ENCODE peak calls at places on chromosomes 6 and 20, in six cellular contexts. Z, T, Y, R, E and V are unnamed samples.
A peak's percentile ranks its signal among the peaks of the same experiment; 100 is the strongest.

GRCh38 chr6:105484238-105485161 is 81.6 kb upstream of the PREP start:
- DNase-seq in Y (peak; percentile 52), E (peak; percentile 63), T (peak; percentile 84), Z (no peak), R (no peak), V (peak; percentile 53)

GRCh38 chr6:21198032-21198640 is 395.4 kb upstream of the SOX4 start:
- DNase-seq in E (no peak), T (no peak), Y (no peak), R (no peak), Z (no peak), V (no peak)

GRCh38 chr6:28323813-28324424 is 12.0 kb downstream of the ZSCAN31 start:
- DNase-seq in E (no peak), Y (no peak), T (no peak), Z (no peak), R (no peak), V (no peak)

GRCh38 chr6:53671111-53671510 is 5.6 kb upstream of the KLHL31 start:
- DNase-seq in E (no peak), Z (no peak), Y (peak; percentile 44), T (no peak), R (no peak), V (no peak)

GRCh38 chr6:83008631-83009030 is 57.0 kb downstream of the UBE3D start:
- DNase-seq in R (no peak), Y (no peak), T (no peak), Z (no peak), E (peak; percentile 37), V (no peak)

GRCh38 chr6:44569931-44570385 is 182.5 kb downstream of the CDC5L start:
- DNase-seq in Y (peak; percentile 63), E (no peak), Z (no peak), R (no peak), T (peak; percentile 53), V (peak; percentile 66)

GRCh38 chr20:31967830-31968249 is at the start of gene XKR7:
- DNase-seq in E (peak; percentile 80), T (no peak), R (no peak), Z (no peak), Y (no peak), V (no peak)

GRCh38 chr6:20707166-20707485 is 172.9 kb downstream of the CDKAL1 start:
- DNase-seq in Y (no peak), E (peak; percentile 100), T (no peak), R (peak; percentile 80), Z (no peak), V (no peak)

GRCh38 chr20:23918896-23919295 is 39.3 kb upstream of the CST5 start:
- DNase-seq in Y (no peak), R (no peak), Z (no peak), E (no peak), T (no peak), V (no peak)

GRCh38 chr20:41342474-41343464 is 2.1 kb downstream of the LPIN3 start:
- DNase-seq in T (no peak), R (no peak), E (no peak), Z (peak; percentile 52), Y (no peak), V (no peak)

GRCh38 chr6:84220809-84221409 is 6.5 kb downstream of the CEP162 start:
- DNase-seq in Y (peak; percentile 54), E (peak; percentile 30), R (no peak), T (peak; percentile 68), Z (no peak), V (peak; percentile 56)

GRCh38 chr6:72551470-72551869 is 70.4 kb upstream of the KCNQ5 start:
- DNase-seq in E (peak; percentile 47), Z (no peak), Y (no peak), T (no peak), R (no peak), V (no peak)

GRCh38 chr6:154615483-154616025 is 105.1 kb upstream of the CNKSR3 start:
- DNase-seq in T (peak; percentile 18), E (peak; percentile 90), R (peak; percentile 88), Z (no peak), Y (peak; percentile 89), V (peak; percentile 98)

GRCh38 chr6:158751842-158752424 is 67.2 kb downstream of the EZR start:
- DNase-seq in Y (no peak), E (no peak), Z (no peak), T (no peak), R (no peak), V (no peak)

GRCh38 chr6:109491207-109491938 is 8.4 kb upstream of the ZBTB24 start:
- DNase-seq in E (no peak), R (no peak), T (no peak), Z (no peak), Y (peak; percentile 45), V (no peak)